ENCODE peak calls at places on chromosomes 11 and 22, in eight cellular contexts. Q is CD8-positive, alpha-beta T cell; I is fibroblast of lung; C is IMR-90; A is A549; P is B cell; D is AG10803; Y is left lung. V is an unnamed sample.

GRCh38 chr11:103110406-103110805 is 1.2 kb downstream of the DYNC2H1 start:
- DNase-seq in Q (no peak), I (peak), C (peak), A (peak), P (no peak), D (peak), Y (no peak), V (peak)

GRCh38 chr11:33475999-33476398 is 218.8 kb downstream of the HIPK3 start:
- DNase-seq in Q (no peak), I (peak), C (peak), A (no peak), P (no peak), D (peak), Y (no peak), V (peak)

GRCh38 chr11:21545701-21546100 is 647.2 kb upstream of the ANO5 start:
- DNase-seq in Q (no peak), I (no peak), C (no peak), A (no peak), P (no peak), D (no peak), Y (no peak), V (no peak)

GRCh38 chr11:95375881-95376280 is 144.9 kb upstream of the SESN3 start:
- DNase-seq in Q (no peak), I (peak), C (peak), A (no peak), P (no peak), D (peak), Y (no peak), V (peak)

GRCh38 chr11:3050386-3051325 is 6.6 kb downstream of the CARS1 start:
- DNase-seq in Q (no peak), I (no peak), C (no peak), A (no peak), P (no peak), D (no peak), Y (no peak), V (no peak)

GRCh38 chr11:130097285-130097684 is 27.6 kb downstream of the APLP2 start:
- DNase-seq in Q (no peak), I (no peak), C (no peak), A (no peak), P (no peak), D (no peak), Y (no peak), V (no peak)

GRCh38 chr11:92342034-92342433 is 117.4 kb downstream of the FAT3 start:
- DNase-seq in Q (no peak), I (no peak), C (no peak), A (no peak), P (no peak), D (no peak), Y (no peak), V (no peak)

GRCh38 chr22:27336151-27337090 is 465.1 kb downstream of the MN1 start:
- DNase-seq in Q (no peak), I (no peak), C (no peak), A (no peak), P (no peak), D (peak), Y (no peak), V (no peak)

GRCh38 chr11:33829430-33830141 is 55.3 kb upstream of the FBXO3 start:
- DNase-seq in Q (peak), I (peak), C (peak), A (peak), P (peak), D (peak), Y (no peak), V (peak)

GRCh38 chr11:114262681-114263509 is 33.3 kb upstream of the NNMT start:
- DNase-seq in Q (no peak), I (peak), C (peak), A (peak), P (peak), D (peak), Y (no peak), V (peak)

GRCh38 chr22:20130739-20131592 is 638 bp upstream of the ZDHHC8 start:
- DNase-seq in Q (peak), I (peak), C (peak), A (peak), P (peak), D (peak), Y (peak), V (peak)

GRCh38 chr11:132658004-132658403 is 874.3 kb downstream of the OPCML start:
- DNase-seq in Q (no peak), I (no peak), C (no peak), A (no peak), P (no peak), D (no peak), Y (peak), V (no peak)

GRCh38 chr11:84019576-84020194 is 733.5 kb upstream of the CCDC90B start:
- DNase-seq in Q (no peak), I (peak), C (peak), A (no peak), P (no peak), D (peak), Y (no peak), V (peak)

GRCh38 chr22:39306456-39307361 is 12.7 kb downstream of the RPL3 start:
- DNase-seq in Q (peak), I (peak), C (no peak), A (peak), P (no peak), D (no peak), Y (no peak), V (peak)

GRCh38 chr11:61572913-61573312 is 8.0 kb downstream of the SYT7 start:
- DNase-seq in Q (no peak), I (no peak), C (no peak), A (no peak), P (no peak), D (no peak), Y (no peak), V (no peak)

GRCh38 chr11:69943066-69943465 is 123.8 kb upstream of the FGF3 start:
- DNase-seq in Q (no peak), I (no peak), C (no peak), A (peak), P (no peak), D (peak), Y (peak), V (no peak)

GRCh38 chr22:33600113-33600512 is 320.2 kb downstream of the LARGE1 start:
- DNase-seq in Q (no peak), I (no peak), C (no peak), A (no peak), P (no peak), D (no peak), Y (no peak), V (no peak)

GRCh38 chr11:39673994-39674393 is 1785.5 kb downstream of the LRRC4C start:
- DNase-seq in Q (no peak), I (no peak), C (no peak), A (no peak), P (no peak), D (no peak), Y (no peak), V (no peak)

DNA sequence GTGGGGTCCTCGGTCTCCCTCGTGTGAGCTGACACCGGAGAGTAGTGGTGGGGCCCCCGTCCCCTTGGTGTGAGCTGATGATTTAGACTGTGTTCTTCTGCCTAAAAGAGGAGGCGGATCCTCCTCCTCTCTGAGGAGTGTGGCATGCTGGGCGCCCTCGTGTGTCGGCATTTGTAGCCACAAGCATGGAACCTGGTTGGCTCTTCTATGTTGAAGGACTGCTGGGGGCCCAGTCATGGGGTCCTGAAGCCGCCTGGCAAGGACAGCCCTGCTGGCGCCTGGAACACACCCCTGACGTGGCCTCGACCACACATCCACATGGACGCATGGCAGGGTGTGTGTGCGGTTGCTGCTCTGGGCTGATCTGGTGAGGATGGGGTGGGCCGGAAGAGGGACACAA is 50.2 kb downstream of the AP2A2 start:
- DNase-seq in Q (no peak), I (peak), C (peak), A (peak), P (no peak), D (peak), Y (no peak), V (peak)
- TF ChIP-seq CTCF in Q (no peak), I (no peak), C (peak), A (peak), P (no peak), D (peak), Y (no peak), V (peak)

DNA sequence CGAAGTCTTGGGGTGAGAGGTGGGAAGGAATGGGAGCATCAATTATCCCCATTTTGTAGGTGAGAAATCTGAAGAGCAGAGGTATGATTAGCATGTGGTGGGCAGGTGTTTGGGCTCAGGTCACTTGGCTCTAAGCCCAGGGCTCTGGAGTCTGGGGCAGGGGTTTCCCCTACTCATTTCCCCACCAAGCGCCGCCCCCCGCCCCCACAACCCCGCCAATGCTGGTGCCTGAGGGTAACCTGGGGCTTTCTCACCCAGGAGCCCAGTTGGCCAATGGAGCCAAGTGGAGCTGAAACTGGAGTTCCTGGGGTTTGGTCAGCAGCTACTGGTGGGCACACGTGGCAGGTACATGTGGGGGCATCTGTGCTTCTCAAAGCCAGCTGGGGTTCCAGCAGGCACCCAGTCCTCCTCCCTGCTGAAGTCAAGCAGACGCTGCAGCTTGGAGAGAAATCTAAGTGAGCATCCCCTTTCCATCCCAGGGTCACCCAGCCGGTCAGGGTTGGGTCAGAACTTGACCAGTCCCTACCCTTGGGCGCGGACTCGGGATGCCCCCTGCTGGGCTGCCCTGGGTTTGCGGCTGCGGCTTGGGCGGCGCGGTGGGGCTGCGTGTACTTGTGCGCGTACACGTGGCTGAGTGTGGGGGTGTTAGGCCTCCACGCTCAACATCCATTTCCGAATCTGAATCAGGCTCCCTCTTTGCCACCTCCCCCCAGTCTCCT is 1.6 kb upstream of the CHRM1 start:
- DNase-seq in Q (no peak), I (no peak), C (no peak), A (peak), P (no peak), D (no peak), Y (no peak), V (peak)
- TF ChIP-seq CTCF in Q (no peak), I (peak), C (peak), A (peak), P (no peak), D (peak), Y (peak), V (peak)

DNA sequence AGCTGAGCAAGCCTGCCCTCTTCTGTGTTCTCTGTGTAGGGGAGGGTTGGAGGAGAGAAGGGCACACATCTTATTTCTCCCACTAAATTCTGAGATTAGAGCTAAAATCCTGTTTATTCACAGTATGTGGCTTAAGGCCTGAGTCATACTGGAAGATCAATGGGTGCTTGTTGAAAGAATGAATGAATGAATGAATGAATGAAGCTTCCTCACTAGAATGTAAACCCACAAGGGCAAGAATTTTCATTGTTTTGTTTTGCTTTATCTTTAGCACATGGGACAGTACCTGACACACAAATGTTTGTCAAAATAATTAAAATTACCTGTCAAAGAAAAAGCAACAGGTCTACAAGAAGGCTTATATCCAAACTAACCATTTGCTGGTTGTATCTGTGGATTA is 50.6 kb upstream of the PAK1 start:
- DNase-seq in Q (no peak), I (no peak), C (no peak), A (no peak), P (no peak), D (no peak), Y (no peak), V (no peak)
- TF ChIP-seq CTCF in Q (no peak), I (no peak), C (no peak), A (no peak), P (no peak), D (no peak), Y (no peak), V (no peak)

GRCh38 chr11:105007463-105007862 is 15.5 kb downstream of the CASP5 start:
- DNase-seq in Q (no peak), I (no peak), C (no peak), A (no peak), P (no peak), D (no peak), Y (no peak), V (no peak)

GRCh38 chr11:105003151-105003550 is 19.8 kb downstream of the CASP5 start:
- DNase-seq in Q (no peak), I (no peak), C (no peak), A (no peak), P (no peak), D (no peak), Y (no peak), V (no peak)

GRCh38 chr11:105005451-105005845 is 17.5 kb downstream of the CASP5 start:
- DNase-seq in Q (no peak), I (no peak), C (no peak), A (no peak), P (no peak), D (no peak), Y (no peak), V (no peak)

GRCh38 chr11:105000797-105001196 is 22.2 kb downstream of the CASP5 start:
- DNase-seq in Q (peak), I (no peak), C (no peak), A (peak), P (peak), D (no peak), Y (peak), V (no peak)

DNA sequence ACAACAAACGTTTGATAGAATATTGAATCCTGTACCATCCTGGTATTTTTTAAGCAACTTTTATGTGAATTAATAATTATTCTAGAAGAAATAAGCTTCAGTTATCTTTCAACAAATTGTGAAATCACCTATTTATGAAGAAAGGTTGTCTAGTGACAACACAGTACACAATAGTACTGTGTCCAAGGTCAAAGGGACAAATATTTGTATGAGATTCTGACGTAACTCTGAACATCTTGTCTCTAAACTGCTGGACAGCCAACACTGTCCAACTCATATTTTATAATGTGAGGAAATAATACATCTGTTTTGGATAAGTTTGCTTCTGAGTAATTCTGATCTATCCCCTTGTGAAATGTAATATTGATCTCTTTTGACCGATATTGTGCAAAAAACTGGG is 18.9 kb downstream of the CASP5 start:
- DNase-seq in Q (no peak), I (peak), C (no peak), A (no peak), P (no peak), D (peak), Y (no peak), V (peak)
- TF ChIP-seq CTCF in Q (no peak), I (no peak), C (no peak), A (no peak), P (no peak), D (no peak), Y (no peak), V (no peak)

DNA sequence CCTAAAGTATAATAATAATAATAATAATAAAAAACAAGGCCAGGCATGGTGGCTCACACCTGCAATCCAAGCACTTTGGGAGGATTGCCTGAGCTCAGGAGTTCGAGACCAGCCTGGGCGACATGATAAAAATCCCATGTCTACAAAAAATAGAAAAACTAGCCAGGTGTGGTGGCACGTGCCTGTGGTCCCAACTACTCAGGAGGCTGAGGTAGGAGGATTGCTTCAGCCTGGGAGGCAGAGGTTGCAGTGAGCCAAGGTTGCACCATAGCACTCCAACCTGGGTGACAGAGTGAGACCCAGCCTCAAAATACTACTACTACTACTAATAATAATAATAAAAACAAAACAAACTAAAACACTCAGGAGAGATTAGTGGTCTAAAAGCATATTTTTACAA is 15.6 kb upstream of the ZNF280A start:
- DNase-seq in Q (no peak), I (no peak), C (no peak), A (no peak), P (no peak), D (no peak), Y (no peak), V (no peak)
- TF ChIP-seq CTCF in Q (no peak), I (no peak), C (no peak), A (no peak), P (no peak), D (no peak), Y (no peak), V (no peak)

DNA sequence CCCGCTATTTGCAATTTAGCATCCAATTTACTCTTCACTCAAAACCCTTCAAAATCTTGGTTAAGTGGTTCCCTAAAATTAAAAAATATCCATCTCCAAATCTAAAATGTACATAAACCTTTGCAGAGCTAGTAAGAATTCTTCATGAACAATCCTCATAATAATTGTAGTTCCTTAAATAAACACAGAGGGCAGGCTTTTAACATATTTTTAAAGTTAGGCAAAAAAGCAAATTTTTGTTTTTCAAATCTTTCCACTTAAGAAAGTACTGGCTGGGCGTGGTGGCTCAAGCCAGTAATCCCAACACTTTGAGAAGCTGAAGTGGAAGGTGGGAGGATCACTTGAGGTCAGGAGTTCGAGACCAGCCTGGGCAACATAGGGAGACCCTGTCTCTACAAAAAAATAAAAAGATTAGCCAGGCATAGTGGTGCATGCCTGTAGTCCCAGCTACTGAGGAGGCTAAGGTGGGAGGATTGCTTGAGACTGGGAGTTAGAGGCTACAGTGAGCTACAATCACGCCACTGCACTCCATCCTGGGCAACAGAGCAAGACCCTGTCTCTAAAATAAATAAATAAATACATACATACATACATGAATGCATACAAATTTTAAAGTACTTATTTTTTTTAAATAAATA is 25.1 kb upstream of the PLAAT3 start:
- DNase-seq in Q (no peak), I (peak), C (peak), A (peak), P (no peak), D (peak), Y (no peak), V (peak)
- TF ChIP-seq CTCF in Q (peak), I (no peak), C (peak), A (peak), P (peak), D (peak), Y (peak), V (peak)

DNA sequence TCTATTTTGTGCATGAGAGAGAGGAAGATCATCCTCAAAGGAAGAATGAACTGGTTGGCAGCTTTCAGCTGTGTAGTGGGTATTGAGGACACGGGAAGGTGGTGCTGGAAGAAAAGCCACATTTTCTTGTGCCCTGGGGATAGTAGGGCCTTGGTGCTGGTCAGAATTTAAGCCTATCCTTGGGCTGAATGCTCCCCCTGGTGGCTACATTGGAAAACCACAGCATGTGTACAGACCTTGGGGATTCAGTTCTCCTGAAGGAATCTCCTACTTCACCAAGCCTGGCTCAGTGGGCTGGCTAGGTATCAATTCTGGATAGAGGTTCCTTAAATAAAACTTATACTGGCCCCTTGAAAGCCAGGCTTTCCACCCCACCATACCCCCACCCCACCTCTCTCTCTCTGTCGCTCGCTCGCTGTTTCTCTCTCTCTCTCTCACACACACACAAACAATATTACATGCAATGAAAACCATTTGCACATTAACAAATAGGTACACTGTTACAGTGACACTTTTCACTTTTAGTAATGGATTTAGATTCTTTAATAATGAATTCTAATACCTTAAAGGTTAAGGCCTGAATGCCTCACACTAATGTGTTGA is 2.8 kb upstream of the OR51M1 start:
- DNase-seq in Q (no peak), I (peak), C (peak), A (peak), P (no peak), D (peak), Y (no peak), V (peak)
- TF ChIP-seq CTCF in Q (peak), I (peak), C (peak), A (peak), P (peak), D (peak), Y (peak), V (peak)

GRCh38 chr22:46465348-46465725 is 72.1 kb downstream of the CELSR1 start:
- DNase-seq in Q (no peak), I (no peak), C (no peak), A (no peak), P (no peak), D (no peak), Y (peak), V (no peak)

GRCh38 chr22:46464701-46465347 is 72.6 kb downstream of the CELSR1 start:
- DNase-seq in Q (no peak), I (no peak), C (no peak), A (no peak), P (no peak), D (no peak), Y (peak), V (no peak)

GRCh38 chr22:46467006-46467405 is 70.4 kb downstream of the CELSR1 start:
- DNase-seq in Q (no peak), I (peak), C (no peak), A (no peak), P (no peak), D (peak), Y (no peak), V (no peak)

GRCh38 chr22:46466255-46466676 is 71.2 kb downstream of the CELSR1 start:
- DNase-seq in Q (no peak), I (no peak), C (no peak), A (no peak), P (no peak), D (no peak), Y (peak), V (no peak)

GRCh38 chr22:46465793-46466192 is 71.6 kb downstream of the CELSR1 start:
- DNase-seq in Q (no peak), I (no peak), C (no peak), A (no peak), P (no peak), D (no peak), Y (peak), V (no peak)
- TF ChIP-seq CTCF in Q (no peak), I (no peak), C (no peak), A (no peak), P (no peak), D (no peak), Y (no peak), V (no peak)

GRCh38 chr11:116558504-116559252 is 214.1 kb downstream of the BUD13 start:
- DNase-seq in Q (no peak), I (no peak), C (peak), A (no peak), P (no peak), D (peak), Y (no peak), V (peak)
- TF ChIP-seq CTCF in Q (no peak), I (no peak), C (no peak), A (no peak), P (no peak), D (no peak), Y (no peak), V (no peak)

V was measured in cardiac fibroblast.